ENCODE peak calls at places on chromosomes 1 and 21, in five cellular contexts. One of them, this sample, is unnamed.

GRCh38 chr1:104092698-104093097 is 343.0 kb downstream of the AMY1C start:
- DNase-seq in IMR-90: no peak
- DNase-seq in fibroblast of pulmonary artery: no peak
- DNase-seq in lower lobe of right lung: no peak
- DNase-seq in ovary: no peak
- DNase-seq in this sample: no peak

GRCh38 chr1:54953846-54954245 is 26.6 kb upstream of the TMEM61 start:
- DNase-seq in IMR-90: no peak
- DNase-seq in fibroblast of pulmonary artery: no peak
- DNase-seq in lower lobe of right lung: no peak
- DNase-seq in ovary: no peak
- DNase-seq in this sample: no peak

GRCh38 chr1:193581338-193581737 is 394.9 kb upstream of the B3GALT2 start:
- DNase-seq in IMR-90: no peak
- DNase-seq in fibroblast of pulmonary artery: no peak
- DNase-seq in lower lobe of right lung: no peak
- DNase-seq in ovary: no peak
- DNase-seq in this sample: no peak

GRCh38 chr1:226738421-226738994 is 574 bp downstream of the ITPKB start:
- DNase-seq in IMR-90: peak; percentile 30
- DNase-seq in fibroblast of pulmonary artery: peak; percentile 44
- DNase-seq in lower lobe of right lung: peak; percentile 65
- DNase-seq in ovary: peak; percentile 41
- DNase-seq in this sample: peak; percentile 36

GRCh38 chr21:29737188-29737587 is 202.6 kb downstream of the GRIK1 start:
- DNase-seq in IMR-90: no peak
- DNase-seq in fibroblast of pulmonary artery: no peak
- DNase-seq in lower lobe of right lung: no peak
- DNase-seq in ovary: no peak
- DNase-seq in this sample: no peak

GRCh38 chr1:198775606-198776005 is 136.8 kb downstream of the PTPRC start:
- DNase-seq in IMR-90: peak; percentile 46
- DNase-seq in fibroblast of pulmonary artery: peak; percentile 42
- DNase-seq in lower lobe of right lung: no peak
- DNase-seq in ovary: no peak
- DNase-seq in this sample: no peak

GRCh38 chr1:234538930-234539649 is 60.1 kb upstream of the TARBP1 start:
- DNase-seq in IMR-90: no peak
- DNase-seq in fibroblast of pulmonary artery: no peak
- DNase-seq in lower lobe of right lung: no peak
- DNase-seq in ovary: no peak
- DNase-seq in this sample: no peak

GRCh38 chr1:83511327-83511726 is 487.6 kb downstream of the TTLL7 start:
- DNase-seq in IMR-90: no peak
- DNase-seq in fibroblast of pulmonary artery: no peak
- DNase-seq in lower lobe of right lung: no peak
- DNase-seq in ovary: no peak
- DNase-seq in this sample: no peak

GRCh38 chr1:99647460-99647859 is 1.5 kb downstream of the PALMD start:
- DNase-seq in IMR-90: no peak
- DNase-seq in fibroblast of pulmonary artery: no peak
- DNase-seq in lower lobe of right lung: no peak
- DNase-seq in ovary: no peak
- DNase-seq in this sample: no peak

GRCh38 chr1:151281969-151282882 is at the start of gene ZNF687:
- DNase-seq in IMR-90: peak; percentile 100
- DNase-seq in fibroblast of pulmonary artery: peak; percentile 100
- DNase-seq in lower lobe of right lung: peak; percentile 100
- DNase-seq in ovary: peak; percentile 100
- DNase-seq in this sample: peak; percentile 98
- TF ChIP-seq CTCF in IMR-90: no peak
- TF ChIP-seq CTCF in fibroblast of pulmonary artery: no peak
- TF ChIP-seq CTCF in lower lobe of right lung: no peak
- TF ChIP-seq CTCF in ovary: no peak
- TF ChIP-seq CTCF in this sample: no peak

GRCh38 chr21:45152265-45152746 is 77.9 kb downstream of the ADARB1 start:
- DNase-seq in IMR-90: no peak
- DNase-seq in fibroblast of pulmonary artery: no peak
- DNase-seq in lower lobe of right lung: peak; percentile 77
- DNase-seq in ovary: no peak
- DNase-seq in this sample: peak; percentile 51
- TF ChIP-seq CTCF in IMR-90: peak; percentile 6
- TF ChIP-seq CTCF in fibroblast of pulmonary artery: peak; percentile 17
- TF ChIP-seq CTCF in lower lobe of right lung: peak; percentile 34
- TF ChIP-seq CTCF in ovary: no peak
- TF ChIP-seq CTCF in this sample: peak; percentile 50

GRCh38 chr1:36988311-36988710 is 46.0 kb downstream of the GRIK3 start:
- DNase-seq in IMR-90: no peak
- DNase-seq in fibroblast of pulmonary artery: no peak
- DNase-seq in lower lobe of right lung: peak; percentile 72
- DNase-seq in ovary: peak; percentile 37
- DNase-seq in this sample: no peak

GRCh38 chr1:36989260-36989659 is 45.1 kb downstream of the GRIK3 start:
- DNase-seq in IMR-90: no peak
- DNase-seq in fibroblast of pulmonary artery: no peak
- DNase-seq in lower lobe of right lung: no peak
- DNase-seq in ovary: peak; percentile 49
- DNase-seq in this sample: peak; percentile 3

GRCh38 chr1:36986241-36986955 is 47.9 kb downstream of the GRIK3 start:
- DNase-seq in IMR-90: no peak
- DNase-seq in fibroblast of pulmonary artery: no peak
- DNase-seq in lower lobe of right lung: no peak
- DNase-seq in ovary: no peak
- DNase-seq in this sample: no peak

GRCh38 chr1:36988741-36989193 is 45.5 kb downstream of the GRIK3 start:
- DNase-seq in IMR-90: no peak
- DNase-seq in fibroblast of pulmonary artery: no peak
- DNase-seq in lower lobe of right lung: no peak
- DNase-seq in ovary: no peak
- DNase-seq in this sample: peak; percentile 34

DNA sequence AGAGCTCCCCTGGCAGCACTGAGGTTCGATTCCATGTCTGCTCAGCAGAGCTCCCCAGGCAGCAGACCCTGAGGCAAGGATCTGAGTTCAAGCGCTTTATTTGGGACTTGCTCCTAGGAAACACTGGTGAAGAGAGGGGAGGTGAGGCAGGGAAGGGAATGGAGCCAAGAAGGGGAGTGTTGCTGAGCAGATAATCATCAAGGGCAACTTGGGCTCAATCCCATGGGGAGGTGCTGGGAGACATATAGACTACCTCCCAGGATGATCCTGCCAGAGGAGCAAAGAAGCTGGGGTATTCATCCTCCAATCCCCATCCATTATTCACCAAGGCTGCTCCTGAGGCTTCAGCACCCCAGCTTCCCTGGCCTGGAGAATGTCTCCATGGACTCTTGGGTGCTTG is 47.0 kb downstream of the GRIK3 start:
- DNase-seq in IMR-90: no peak
- DNase-seq in fibroblast of pulmonary artery: no peak
- DNase-seq in lower lobe of right lung: no peak
- DNase-seq in ovary: no peak
- DNase-seq in this sample: no peak
- TF ChIP-seq CTCF in IMR-90: no peak
- TF ChIP-seq CTCF in fibroblast of pulmonary artery: no peak
- TF ChIP-seq CTCF in lower lobe of right lung: no peak
- TF ChIP-seq CTCF in ovary: no peak
- TF ChIP-seq CTCF in this sample: no peak

GRCh38 chr1:25622526-25622925 is 5.9 kb downstream of the MAN1C1 start:
- DNase-seq in IMR-90: no peak
- DNase-seq in fibroblast of pulmonary artery: no peak
- DNase-seq in lower lobe of right lung: no peak
- DNase-seq in ovary: no peak
- DNase-seq in this sample: no peak

GRCh38 chr1:25624604-25625003 is 8.0 kb downstream of the MAN1C1 start:
- DNase-seq in IMR-90: no peak
- DNase-seq in fibroblast of pulmonary artery: no peak
- DNase-seq in lower lobe of right lung: no peak
- DNase-seq in ovary: no peak
- DNase-seq in this sample: no peak

GRCh38 chr1:25624155-25624554 is 7.6 kb downstream of the MAN1C1 start:
- DNase-seq in IMR-90: no peak
- DNase-seq in fibroblast of pulmonary artery: no peak
- DNase-seq in lower lobe of right lung: no peak
- DNase-seq in ovary: no peak
- DNase-seq in this sample: no peak

GRCh38 chr1:25623007-25623406 is 6.4 kb downstream of the MAN1C1 start:
- DNase-seq in IMR-90: no peak
- DNase-seq in fibroblast of pulmonary artery: no peak
- DNase-seq in lower lobe of right lung: no peak
- DNase-seq in ovary: no peak
- DNase-seq in this sample: no peak

DNA sequence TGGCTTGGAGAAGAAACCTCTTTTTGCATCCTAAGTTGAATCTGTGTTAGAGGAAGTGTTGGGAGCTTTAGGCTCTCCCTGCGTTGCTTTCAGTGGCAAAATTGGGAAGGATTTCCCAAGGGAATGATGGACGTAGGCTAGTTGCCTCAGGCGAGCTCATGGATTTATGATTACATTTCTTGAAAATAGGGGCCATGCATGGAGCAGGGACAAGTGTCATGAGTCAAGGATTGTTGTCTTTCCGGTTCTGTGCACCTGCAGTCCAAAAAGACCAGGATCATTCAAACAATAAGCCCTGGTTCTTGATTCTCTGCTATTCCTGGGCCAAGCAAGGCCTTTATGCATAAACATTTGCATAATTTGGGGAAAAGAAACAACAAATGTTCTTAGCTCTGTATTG is 7.1 kb downstream of the MAN1C1 start:
- DNase-seq in IMR-90: no peak
- DNase-seq in fibroblast of pulmonary artery: no peak
- DNase-seq in lower lobe of right lung: no peak
- DNase-seq in ovary: no peak
- DNase-seq in this sample: no peak
- TF ChIP-seq CTCF in IMR-90: no peak
- TF ChIP-seq CTCF in fibroblast of pulmonary artery: no peak
- TF ChIP-seq CTCF in lower lobe of right lung: no peak
- TF ChIP-seq CTCF in ovary: no peak
- TF ChIP-seq CTCF in this sample: no peak

This sample was measured in neural crest cell.